ENCODE peak calls at places on chromosomes 7 and 10, in seven cellular contexts. One of them, this sample, is unnamed.

GRCh38 chr10:14397069-14397468 is 66.3 kb upstream of the FRMD4A start:
- DNase-seq in T-helper 2 cell: no peak
- DNase-seq in right cardiac atrium: peak
- DNase-seq in activated CD4-positive, alpha-beta T cell treated with anti-CD3 and anti-CD28 coated beads, Interleukin-2, amount 10 ng/mL, durations not matched to agents 7 days and 5 days: no peak
- DNase-seq in A172: peak
- DNase-seq in activated T-cell treated with anti-CD3 and anti-CD28 coated beads, Interleukin-2, amount 50 U/mL, for 24 hours: no peak
- DNase-seq in fibroblast of mammary gland: peak
- DNase-seq in this sample: peak

GRCh38 chr10:48470115-48470892 is 134.6 kb downstream of the ARHGAP22 start:
- DNase-seq in right cardiac atrium: peak
- DNase-seq in activated CD4-positive, alpha-beta T cell treated with anti-CD3 and anti-CD28 coated beads, Interleukin-2, amount 10 ng/mL, durations not matched to agents 7 days and 5 days: no peak
- DNase-seq in T-helper 2 cell: no peak
- DNase-seq in activated T-cell treated with anti-CD3 and anti-CD28 coated beads, Interleukin-2, amount 50 U/mL, for 24 hours: peak
- DNase-seq in fibroblast of mammary gland: no peak
- DNase-seq in A172: no peak
- DNase-seq in this sample: no peak

GRCh38 chr7:915291-916218 is 38.9 kb downstream of the ADAP1 start:
- DNase-seq in fibroblast of mammary gland: no peak
- DNase-seq in T-helper 2 cell: no peak
- DNase-seq in A172: no peak
- DNase-seq in activated T-cell treated with anti-CD3 and anti-CD28 coated beads, Interleukin-2, amount 50 U/mL, for 24 hours: no peak
- DNase-seq in right cardiac atrium: peak
- DNase-seq in activated CD4-positive, alpha-beta T cell treated with anti-CD3 and anti-CD28 coated beads, Interleukin-2, amount 10 ng/mL, durations not matched to agents 7 days and 5 days: no peak
- DNase-seq in this sample: no peak

GRCh38 chr10:58956926-58957325 is 219.5 kb upstream of the PHYHIPL start:
- DNase-seq in T-helper 2 cell: no peak
- DNase-seq in activated T-cell treated with anti-CD3 and anti-CD28 coated beads, Interleukin-2, amount 50 U/mL, for 24 hours: no peak
- DNase-seq in fibroblast of mammary gland: peak
- DNase-seq in right cardiac atrium: no peak
- DNase-seq in A172: no peak
- DNase-seq in activated CD4-positive, alpha-beta T cell treated with anti-CD3 and anti-CD28 coated beads, Interleukin-2, amount 10 ng/mL, durations not matched to agents 7 days and 5 days: no peak
- DNase-seq in this sample: no peak

GRCh38 chr7:123871998-123872867 is 27.3 kb downstream of the HYAL4 start:
- DNase-seq in activated T-cell treated with anti-CD3 and anti-CD28 coated beads, Interleukin-2, amount 50 U/mL, for 24 hours: peak
- DNase-seq in T-helper 2 cell: no peak
- DNase-seq in fibroblast of mammary gland: peak
- DNase-seq in activated CD4-positive, alpha-beta T cell treated with anti-CD3 and anti-CD28 coated beads, Interleukin-2, amount 10 ng/mL, durations not matched to agents 7 days and 5 days: peak
- DNase-seq in right cardiac atrium: peak
- DNase-seq in A172: peak
- DNase-seq in this sample: peak

GRCh38 chr10:16020836-16021235 is 160.5 kb upstream of the MINDY3 start:
- DNase-seq in fibroblast of mammary gland: no peak
- DNase-seq in A172: no peak
- DNase-seq in right cardiac atrium: no peak
- DNase-seq in activated T-cell treated with anti-CD3 and anti-CD28 coated beads, Interleukin-2, amount 50 U/mL, for 24 hours: no peak
- DNase-seq in T-helper 2 cell: no peak
- DNase-seq in activated CD4-positive, alpha-beta T cell treated with anti-CD3 and anti-CD28 coated beads, Interleukin-2, amount 10 ng/mL, durations not matched to agents 7 days and 5 days: no peak
- DNase-seq in this sample: no peak

GRCh38 chr10:112981553-112981952 is 31.5 kb downstream of the TCF7L2 start:
- DNase-seq in A172: peak
- DNase-seq in fibroblast of mammary gland: no peak
- DNase-seq in right cardiac atrium: no peak
- DNase-seq in T-helper 2 cell: no peak
- DNase-seq in activated T-cell treated with anti-CD3 and anti-CD28 coated beads, Interleukin-2, amount 50 U/mL, for 24 hours: peak
- DNase-seq in activated CD4-positive, alpha-beta T cell treated with anti-CD3 and anti-CD28 coated beads, Interleukin-2, amount 10 ng/mL, durations not matched to agents 7 days and 5 days: peak
- DNase-seq in this sample: peak

GRCh38 chr10:132458595-132459251 is 61.7 kb downstream of the PWWP2B start:
- DNase-seq in A172: no peak
- DNase-seq in right cardiac atrium: peak
- DNase-seq in fibroblast of mammary gland: no peak
- DNase-seq in activated CD4-positive, alpha-beta T cell treated with anti-CD3 and anti-CD28 coated beads, Interleukin-2, amount 10 ng/mL, durations not matched to agents 7 days and 5 days: peak
- DNase-seq in activated T-cell treated with anti-CD3 and anti-CD28 coated beads, Interleukin-2, amount 50 U/mL, for 24 hours: peak
- DNase-seq in T-helper 2 cell: peak
- DNase-seq in this sample: no peak

GRCh38 chr7:101941481-101942383 is 124.3 kb downstream of the CUX1 start:
- DNase-seq in T-helper 2 cell: no peak
- DNase-seq in right cardiac atrium: peak
- DNase-seq in activated T-cell treated with anti-CD3 and anti-CD28 coated beads, Interleukin-2, amount 50 U/mL, for 24 hours: no peak
- DNase-seq in fibroblast of mammary gland: peak
- DNase-seq in A172: peak
- DNase-seq in activated CD4-positive, alpha-beta T cell treated with anti-CD3 and anti-CD28 coated beads, Interleukin-2, amount 10 ng/mL, durations not matched to agents 7 days and 5 days: no peak
- DNase-seq in this sample: peak

GRCh38 chr7:286278-286677 is 3.7 kb upstream of the FOXL3 start:
- DNase-seq in activated CD4-positive, alpha-beta T cell treated with anti-CD3 and anti-CD28 coated beads, Interleukin-2, amount 10 ng/mL, durations not matched to agents 7 days and 5 days: no peak
- DNase-seq in A172: no peak
- DNase-seq in right cardiac atrium: no peak
- DNase-seq in activated T-cell treated with anti-CD3 and anti-CD28 coated beads, Interleukin-2, amount 50 U/mL, for 24 hours: no peak
- DNase-seq in fibroblast of mammary gland: no peak
- DNase-seq in T-helper 2 cell: no peak
- DNase-seq in this sample: no peak

GRCh38 chr10:68602434-68602833 is 42.3 kb downstream of the TET1 start:
- DNase-seq in fibroblast of mammary gland: no peak
- DNase-seq in T-helper 2 cell: no peak
- DNase-seq in activated CD4-positive, alpha-beta T cell treated with anti-CD3 and anti-CD28 coated beads, Interleukin-2, amount 10 ng/mL, durations not matched to agents 7 days and 5 days: no peak
- DNase-seq in right cardiac atrium: no peak
- DNase-seq in A172: no peak
- DNase-seq in activated T-cell treated with anti-CD3 and anti-CD28 coated beads, Interleukin-2, amount 50 U/mL, for 24 hours: no peak
- DNase-seq in this sample: no peak

GRCh38 chr10:43437141-43437860 is 390 bp downstream of the ZNF487 start:
- DNase-seq in A172: no peak
- DNase-seq in activated T-cell treated with anti-CD3 and anti-CD28 coated beads, Interleukin-2, amount 50 U/mL, for 24 hours: no peak
- DNase-seq in activated CD4-positive, alpha-beta T cell treated with anti-CD3 and anti-CD28 coated beads, Interleukin-2, amount 10 ng/mL, durations not matched to agents 7 days and 5 days: no peak
- DNase-seq in fibroblast of mammary gland: peak
- DNase-seq in T-helper 2 cell: no peak
- DNase-seq in right cardiac atrium: no peak
- DNase-seq in this sample: no peak

GRCh38 chr7:150924256-150924851 is 53.8 kb downstream of the KCNH2 start:
- DNase-seq in activated CD4-positive, alpha-beta T cell treated with anti-CD3 and anti-CD28 coated beads, Interleukin-2, amount 10 ng/mL, durations not matched to agents 7 days and 5 days: no peak
- DNase-seq in right cardiac atrium: no peak
- DNase-seq in activated T-cell treated with anti-CD3 and anti-CD28 coated beads, Interleukin-2, amount 50 U/mL, for 24 hours: no peak
- DNase-seq in T-helper 2 cell: no peak
- DNase-seq in A172: no peak
- DNase-seq in fibroblast of mammary gland: no peak
- DNase-seq in this sample: no peak

GRCh38 chr10:1715821-1716220 is 21.5 kb downstream of the ADARB2 start:
- DNase-seq in activated CD4-positive, alpha-beta T cell treated with anti-CD3 and anti-CD28 coated beads, Interleukin-2, amount 10 ng/mL, durations not matched to agents 7 days and 5 days: peak
- DNase-seq in fibroblast of mammary gland: no peak
- DNase-seq in activated T-cell treated with anti-CD3 and anti-CD28 coated beads, Interleukin-2, amount 50 U/mL, for 24 hours: no peak
- DNase-seq in T-helper 2 cell: no peak
- DNase-seq in A172: peak
- DNase-seq in right cardiac atrium: no peak
- DNase-seq in this sample: peak

GRCh38 chr7:95066736-95067530 is 159.5 kb downstream of the PPP1R9A start:
- DNase-seq in fibroblast of mammary gland: peak
- DNase-seq in activated T-cell treated with anti-CD3 and anti-CD28 coated beads, Interleukin-2, amount 50 U/mL, for 24 hours: no peak
- DNase-seq in A172: peak
- DNase-seq in right cardiac atrium: no peak
- DNase-seq in activated CD4-positive, alpha-beta T cell treated with anti-CD3 and anti-CD28 coated beads, Interleukin-2, amount 10 ng/mL, durations not matched to agents 7 days and 5 days: no peak
- DNase-seq in T-helper 2 cell: no peak
- DNase-seq in this sample: peak

GRCh38 chr10:97598407-97599271 is 9.1 kb downstream of the C10orf62 start:
- DNase-seq in A172: no peak
- DNase-seq in activated T-cell treated with anti-CD3 and anti-CD28 coated beads, Interleukin-2, amount 50 U/mL, for 24 hours: no peak
- DNase-seq in T-helper 2 cell: no peak
- DNase-seq in right cardiac atrium: no peak
- DNase-seq in fibroblast of mammary gland: no peak
- DNase-seq in activated CD4-positive, alpha-beta T cell treated with anti-CD3 and anti-CD28 coated beads, Interleukin-2, amount 10 ng/mL, durations not matched to agents 7 days and 5 days: no peak
- DNase-seq in this sample: no peak

GRCh38 chr10:98376485-98376884 is 38.5 kb downstream of the PYROXD2 start:
- DNase-seq in T-helper 2 cell: no peak
- DNase-seq in A172: no peak
- DNase-seq in fibroblast of mammary gland: peak
- DNase-seq in activated T-cell treated with anti-CD3 and anti-CD28 coated beads, Interleukin-2, amount 50 U/mL, for 24 hours: no peak
- DNase-seq in right cardiac atrium: no peak
- DNase-seq in activated CD4-positive, alpha-beta T cell treated with anti-CD3 and anti-CD28 coated beads, Interleukin-2, amount 10 ng/mL, durations not matched to agents 7 days and 5 days: no peak
- DNase-seq in this sample: no peak

GRCh38 chr7:84697506-84697905 is 489.4 kb downstream of the SEMA3D start:
- DNase-seq in T-helper 2 cell: no peak
- DNase-seq in activated CD4-positive, alpha-beta T cell treated with anti-CD3 and anti-CD28 coated beads, Interleukin-2, amount 10 ng/mL, durations not matched to agents 7 days and 5 days: no peak
- DNase-seq in activated T-cell treated with anti-CD3 and anti-CD28 coated beads, Interleukin-2, amount 50 U/mL, for 24 hours: no peak
- DNase-seq in right cardiac atrium: no peak
- DNase-seq in A172: peak
- DNase-seq in fibroblast of mammary gland: peak
- DNase-seq in this sample: peak

GRCh38 chr7:100575206-100575631 is 1.5 kb upstream of the SAP25 start:
- DNase-seq in activated CD4-positive, alpha-beta T cell treated with anti-CD3 and anti-CD28 coated beads, Interleukin-2, amount 10 ng/mL, durations not matched to agents 7 days and 5 days: no peak
- DNase-seq in activated T-cell treated with anti-CD3 and anti-CD28 coated beads, Interleukin-2, amount 50 U/mL, for 24 hours: no peak
- DNase-seq in fibroblast of mammary gland: no peak
- DNase-seq in T-helper 2 cell: no peak
- DNase-seq in right cardiac atrium: no peak
- DNase-seq in A172: no peak
- DNase-seq in this sample: no peak

GRCh38 chr10:77205135-77205534 is 432.5 kb downstream of the KCNMA1 start:
- DNase-seq in activated T-cell treated with anti-CD3 and anti-CD28 coated beads, Interleukin-2, amount 50 U/mL, for 24 hours: no peak
- DNase-seq in activated CD4-positive, alpha-beta T cell treated with anti-CD3 and anti-CD28 coated beads, Interleukin-2, amount 10 ng/mL, durations not matched to agents 7 days and 5 days: no peak
- DNase-seq in right cardiac atrium: no peak
- DNase-seq in A172: no peak
- DNase-seq in T-helper 2 cell: no peak
- DNase-seq in fibroblast of mammary gland: no peak
- DNase-seq in this sample: no peak

GRCh38 chr7:55538538-55538937 is 33.8 kb downstream of the VOPP1 start:
- DNase-seq in fibroblast of mammary gland: peak
- DNase-seq in right cardiac atrium: no peak
- DNase-seq in activated CD4-positive, alpha-beta T cell treated with anti-CD3 and anti-CD28 coated beads, Interleukin-2, amount 10 ng/mL, durations not matched to agents 7 days and 5 days: no peak
- DNase-seq in T-helper 2 cell: no peak
- DNase-seq in activated T-cell treated with anti-CD3 and anti-CD28 coated beads, Interleukin-2, amount 50 U/mL, for 24 hours: no peak
- DNase-seq in A172: peak
- DNase-seq in this sample: peak

GRCh38 chr10:129442866-129443265 is 24.2 kb upstream of the MGMT start:
- DNase-seq in activated CD4-positive, alpha-beta T cell treated with anti-CD3 and anti-CD28 coated beads, Interleukin-2, amount 10 ng/mL, durations not matched to agents 7 days and 5 days: no peak
- DNase-seq in right cardiac atrium: no peak
- DNase-seq in fibroblast of mammary gland: no peak
- DNase-seq in activated T-cell treated with anti-CD3 and anti-CD28 coated beads, Interleukin-2, amount 50 U/mL, for 24 hours: no peak
- DNase-seq in T-helper 2 cell: no peak
- DNase-seq in A172: no peak
- DNase-seq in this sample: no peak

GRCh38 chr10:87000491-87000890 is 19.6 kb upstream of the FAM25A start:
- DNase-seq in right cardiac atrium: no peak
- DNase-seq in activated CD4-positive, alpha-beta T cell treated with anti-CD3 and anti-CD28 coated beads, Interleukin-2, amount 10 ng/mL, durations not matched to agents 7 days and 5 days: no peak
- DNase-seq in fibroblast of mammary gland: peak
- DNase-seq in activated T-cell treated with anti-CD3 and anti-CD28 coated beads, Interleukin-2, amount 50 U/mL, for 24 hours: no peak
- DNase-seq in A172: peak
- DNase-seq in T-helper 2 cell: no peak
- DNase-seq in this sample: no peak

GRCh38 chr10:84478155-84478554 is 149.8 kb downstream of the CCSER2 start:
- DNase-seq in activated CD4-positive, alpha-beta T cell treated with anti-CD3 and anti-CD28 coated beads, Interleukin-2, amount 10 ng/mL, durations not matched to agents 7 days and 5 days: no peak
- DNase-seq in activated T-cell treated with anti-CD3 and anti-CD28 coated beads, Interleukin-2, amount 50 U/mL, for 24 hours: no peak
- DNase-seq in fibroblast of mammary gland: peak
- DNase-seq in right cardiac atrium: no peak
- DNase-seq in T-helper 2 cell: no peak
- DNase-seq in A172: no peak
- DNase-seq in this sample: no peak

GRCh38 chr7:18208921-18209320 is 181.3 kb upstream of the PRPS1L1 start:
- DNase-seq in activated CD4-positive, alpha-beta T cell treated with anti-CD3 and anti-CD28 coated beads, Interleukin-2, amount 10 ng/mL, durations not matched to agents 7 days and 5 days: no peak
- DNase-seq in T-helper 2 cell: no peak
- DNase-seq in A172: no peak
- DNase-seq in right cardiac atrium: no peak
- DNase-seq in activated T-cell treated with anti-CD3 and anti-CD28 coated beads, Interleukin-2, amount 50 U/mL, for 24 hours: no peak
- DNase-seq in fibroblast of mammary gland: no peak
- DNase-seq in this sample: no peak

GRCh38 chr10:102243304-102243703 is 2.0 kb upstream of the PITX3 start:
- DNase-seq in activated T-cell treated with anti-CD3 and anti-CD28 coated beads, Interleukin-2, amount 50 U/mL, for 24 hours: no peak
- DNase-seq in activated CD4-positive, alpha-beta T cell treated with anti-CD3 and anti-CD28 coated beads, Interleukin-2, amount 10 ng/mL, durations not matched to agents 7 days and 5 days: no peak
- DNase-seq in right cardiac atrium: no peak
- DNase-seq in A172: no peak
- DNase-seq in fibroblast of mammary gland: peak
- DNase-seq in T-helper 2 cell: no peak
- DNase-seq in this sample: no peak

GRCh38 chr7:78213402-78213801 is 414.8 kb downstream of the PHTF2 start:
- DNase-seq in fibroblast of mammary gland: no peak
- DNase-seq in T-helper 2 cell: no peak
- DNase-seq in activated CD4-positive, alpha-beta T cell treated with anti-CD3 and anti-CD28 coated beads, Interleukin-2, amount 10 ng/mL, durations not matched to agents 7 days and 5 days: no peak
- DNase-seq in right cardiac atrium: no peak
- DNase-seq in A172: no peak
- DNase-seq in activated T-cell treated with anti-CD3 and anti-CD28 coated beads, Interleukin-2, amount 50 U/mL, for 24 hours: no peak
- DNase-seq in this sample: no peak

GRCh38 chr10:117007080-117007479 is 2.1 kb upstream of the SHTN1 start:
- DNase-seq in fibroblast of mammary gland: peak
- DNase-seq in T-helper 2 cell: no peak
- DNase-seq in activated T-cell treated with anti-CD3 and anti-CD28 coated beads, Interleukin-2, amount 50 U/mL, for 24 hours: no peak
- DNase-seq in activated CD4-positive, alpha-beta T cell treated with anti-CD3 and anti-CD28 coated beads, Interleukin-2, amount 10 ng/mL, durations not matched to agents 7 days and 5 days: no peak
- DNase-seq in right cardiac atrium: no peak
- DNase-seq in A172: peak
- DNase-seq in this sample: peak

GRCh38 chr7:79319369-79319768 is 134.1 kb downstream of the MAGI2 start:
- DNase-seq in activated T-cell treated with anti-CD3 and anti-CD28 coated beads, Interleukin-2, amount 50 U/mL, for 24 hours: no peak
- DNase-seq in activated CD4-positive, alpha-beta T cell treated with anti-CD3 and anti-CD28 coated beads, Interleukin-2, amount 10 ng/mL, durations not matched to agents 7 days and 5 days: no peak
- DNase-seq in right cardiac atrium: no peak
- DNase-seq in A172: no peak
- DNase-seq in fibroblast of mammary gland: no peak
- DNase-seq in T-helper 2 cell: no peak
- DNase-seq in this sample: no peak

GRCh38 chr7:141355057-141355456 is 196.2 kb upstream of the AGK start:
- DNase-seq in activated CD4-positive, alpha-beta T cell treated with anti-CD3 and anti-CD28 coated beads, Interleukin-2, amount 10 ng/mL, durations not matched to agents 7 days and 5 days: no peak
- DNase-seq in T-helper 2 cell: no peak
- DNase-seq in A172: no peak
- DNase-seq in activated T-cell treated with anti-CD3 and anti-CD28 coated beads, Interleukin-2, amount 50 U/mL, for 24 hours: no peak
- DNase-seq in fibroblast of mammary gland: peak
- DNase-seq in right cardiac atrium: no peak
- DNase-seq in this sample: no peak

GRCh38 chr7:23938937-23939552 is 229.0 kb downstream of the STK31 start:
- DNase-seq in activated T-cell treated with anti-CD3 and anti-CD28 coated beads, Interleukin-2, amount 50 U/mL, for 24 hours: no peak
- DNase-seq in fibroblast of mammary gland: peak
- DNase-seq in T-helper 2 cell: no peak
- DNase-seq in right cardiac atrium: no peak
- DNase-seq in activated CD4-positive, alpha-beta T cell treated with anti-CD3 and anti-CD28 coated beads, Interleukin-2, amount 10 ng/mL, durations not matched to agents 7 days and 5 days: peak
- DNase-seq in A172: peak
- DNase-seq in this sample: peak

GRCh38 chr10:12484945-12485805 is 135.8 kb downstream of the CAMK1D start:
- DNase-seq in right cardiac atrium: peak
- DNase-seq in A172: peak
- DNase-seq in activated T-cell treated with anti-CD3 and anti-CD28 coated beads, Interleukin-2, amount 50 U/mL, for 24 hours: peak
- DNase-seq in activated CD4-positive, alpha-beta T cell treated with anti-CD3 and anti-CD28 coated beads, Interleukin-2, amount 10 ng/mL, durations not matched to agents 7 days and 5 days: peak
- DNase-seq in T-helper 2 cell: no peak
- DNase-seq in fibroblast of mammary gland: no peak
- DNase-seq in this sample: no peak

GRCh38 chr10:5545778-5546710 is 21.3 kb downstream of the CALML3 start:
- DNase-seq in A172: peak
- DNase-seq in right cardiac atrium: peak
- DNase-seq in activated CD4-positive, alpha-beta T cell treated with anti-CD3 and anti-CD28 coated beads, Interleukin-2, amount 10 ng/mL, durations not matched to agents 7 days and 5 days: no peak
- DNase-seq in T-helper 2 cell: no peak
- DNase-seq in fibroblast of mammary gland: peak
- DNase-seq in activated T-cell treated with anti-CD3 and anti-CD28 coated beads, Interleukin-2, amount 50 U/mL, for 24 hours: peak
- DNase-seq in this sample: peak